ENCODE peak calls at places on chromosome 11, in six cellular contexts. E is HCT116, M is GM23338, J is HepG2, X is SK-N-SH, C is A549. V is an unnamed sample.

GRCh38 chr11:46599340-46600067 is 5.7 kb upstream of the AMBRA1 start:
- DNase-seq in E (no peak), C (no peak), X (no peak), J (no peak), M (no peak), V (no peak)

GRCh38 chr11:35619754-35620640 is 1.7 kb downstream of the FJX1 start:
- DNase-seq in E (no peak), J (peak), M (peak), C (peak), X (peak), V (no peak)

GRCh38 chr11:19345848-19346681 is 105.3 kb upstream of the E2F8 start:
- DNase-seq in X (peak), C (peak), E (no peak), J (no peak), M (peak), V (no peak)

GRCh38 chr11:47306484-47306844 is 36.5 kb downstream of the MADD start:
- DNase-seq in C (no peak), X (no peak), M (no peak), J (no peak), E (no peak), V (no peak)

GRCh38 chr11:131579932-131580387 is 209.5 kb downstream of the NTM start:
- DNase-seq in E (no peak), X (peak), M (peak), J (peak), C (peak), V (no peak)

GRCh38 chr11:69260622-69261021 is 33.3 kb upstream of the MYEOV start:
- DNase-seq in E (no peak), C (no peak), J (no peak), M (no peak), X (no peak), V (no peak)

GRCh38 chr11:72585762-72586590 is 88.2 kb downstream of the PDE2A start:
- DNase-seq in C (peak), E (peak), X (peak), J (peak), M (peak), V (no peak)

GRCh38 chr11:73752903-73753302 is 8.0 kb downstream of the RAB6A start:
- DNase-seq in J (no peak), E (no peak), M (peak), X (no peak), C (no peak), V (no peak)

GRCh38 chr11:11251394-11251970 is 101.6 kb downstream of the CSNK2A3 start:
- DNase-seq in E (no peak), J (no peak), M (no peak), C (no peak), X (no peak), V (no peak)

GRCh38 chr11:73402834-73403185 is 26.6 kb downstream of the RELT start:
- DNase-seq in C (no peak), X (no peak), E (no peak), J (no peak), M (no peak), V (no peak)

DNA sequence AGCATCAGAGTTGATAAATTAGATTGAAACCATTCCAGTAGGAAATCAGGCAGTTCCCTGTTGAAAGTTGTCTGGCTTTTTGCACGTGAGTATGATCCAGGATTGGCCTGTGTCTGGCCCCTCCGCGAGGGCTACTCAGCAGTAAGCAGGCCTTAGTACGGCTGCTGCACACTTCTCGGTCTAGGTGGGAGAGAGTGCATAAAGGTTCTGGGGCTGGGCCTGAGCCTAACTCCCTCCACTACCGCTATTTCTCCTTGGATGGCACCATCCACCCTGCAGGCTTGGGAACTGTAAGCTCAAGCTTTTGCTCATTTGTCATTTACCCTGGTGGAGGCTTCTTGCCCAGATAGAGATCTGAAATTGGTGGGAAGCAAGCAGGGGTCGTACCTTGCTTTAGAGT is 22.0 kb downstream of the TUB start:
- DNase-seq in J (no peak), C (no peak), M (no peak), E (no peak), X (no peak), V (no peak)
- TF ChIP-seq REST in J (no peak), C (no peak), M (no peak), E (no peak), X (no peak), V (no peak)

DNA sequence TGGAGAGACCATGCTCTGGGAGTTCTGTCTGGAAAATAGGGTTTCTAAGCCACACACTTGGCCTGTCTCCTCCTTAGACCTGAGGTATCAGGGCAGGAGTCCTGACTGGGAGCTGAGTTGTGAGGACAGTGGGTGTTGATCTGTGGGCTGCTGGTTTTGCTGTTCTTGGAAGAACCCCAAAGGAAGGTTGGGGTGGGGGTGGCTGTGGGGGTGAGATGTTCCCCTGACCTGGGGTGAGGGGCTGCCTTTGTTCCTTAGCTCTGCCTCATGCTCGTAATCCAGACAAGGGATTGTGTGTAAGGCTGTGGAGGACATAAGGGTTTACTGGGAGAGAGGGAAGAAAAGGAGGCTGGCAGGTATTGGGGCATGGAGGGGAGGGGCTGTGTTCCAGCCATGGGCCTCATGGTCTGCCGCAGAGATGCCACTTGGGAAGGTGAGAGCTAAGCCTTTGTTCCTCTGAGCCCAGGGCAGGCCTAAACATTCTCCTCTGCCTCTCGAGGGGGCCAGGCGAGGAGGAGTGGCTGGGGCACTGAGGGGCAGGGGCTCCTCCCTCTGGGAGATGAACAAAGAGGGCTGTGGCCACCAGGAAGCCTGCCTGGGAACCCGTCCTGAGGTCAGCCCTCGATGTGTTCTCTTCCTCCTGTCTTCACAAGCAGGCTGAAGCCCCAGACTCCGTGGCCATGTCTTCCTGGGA is 4.4 kb downstream of the OTOG start:
- DNase-seq in C (no peak), X (no peak), M (no peak), J (no peak), E (no peak), V (no peak)
- TF ChIP-seq REST in C (no peak), X (no peak), M (no peak), J (no peak), E (no peak), V (no peak)

DNA sequence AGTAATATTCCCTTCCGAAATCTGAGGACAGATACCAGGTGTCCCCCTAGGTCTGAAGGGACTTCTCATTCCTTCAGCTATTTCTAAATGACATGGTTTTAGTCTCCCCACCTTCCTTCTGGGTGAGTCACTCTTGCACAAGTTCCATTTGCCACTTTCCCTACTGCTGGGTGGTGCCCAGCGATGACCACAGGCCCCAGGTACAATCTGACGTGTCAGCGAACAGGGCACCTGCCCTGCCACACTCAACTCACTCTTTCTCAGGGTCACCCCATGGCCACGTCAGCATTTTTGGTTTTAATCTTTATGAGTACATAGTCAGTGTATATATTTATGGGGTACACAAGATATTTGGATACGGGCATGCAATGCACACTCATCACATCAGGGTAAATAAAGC is 17.2 kb downstream of the POU2AF1 start:
- DNase-seq in X (no peak), C (no peak), E (no peak), J (no peak), M (no peak), V (no peak)
- TF ChIP-seq REST in X (no peak), C (no peak), E (no peak), J (no peak), M (no peak), V (no peak)

GRCh38 chr11:17985517-17985916 is 27.3 kb downstream of the SERGEF start:
- DNase-seq in C (no peak), X (no peak), E (peak), M (no peak), J (peak), V (no peak)
- TF ChIP-seq REST in C (no peak), X (no peak), E (no peak), M (no peak), J (no peak), V (no peak)

DNA sequence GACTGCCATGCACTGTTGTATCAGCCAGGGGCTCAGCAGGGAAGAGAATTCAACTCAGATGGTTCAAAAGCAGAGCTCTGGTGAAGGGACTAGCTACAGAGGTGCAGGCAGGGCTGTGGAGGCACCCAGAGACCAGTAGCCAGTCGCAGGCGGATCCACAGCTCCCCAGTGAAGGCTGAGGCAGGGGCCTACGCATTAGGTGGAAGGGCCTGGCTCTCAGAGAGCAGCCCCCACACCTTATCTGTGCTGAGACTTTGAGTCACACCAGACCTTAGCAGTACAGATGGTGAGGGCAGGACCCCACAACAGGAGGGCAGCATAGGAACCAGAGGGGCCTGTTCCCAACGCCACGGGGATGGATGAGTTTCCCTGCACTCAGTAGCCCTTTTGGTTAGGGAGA is 189.6 kb downstream of the DSCAML1 start:
- DNase-seq in X (no peak), C (no peak), M (no peak), J (no peak), E (no peak), V (no peak)
- TF ChIP-seq REST in X (no peak), C (no peak), M (no peak), J (no peak), E (no peak), V (no peak)

DNA sequence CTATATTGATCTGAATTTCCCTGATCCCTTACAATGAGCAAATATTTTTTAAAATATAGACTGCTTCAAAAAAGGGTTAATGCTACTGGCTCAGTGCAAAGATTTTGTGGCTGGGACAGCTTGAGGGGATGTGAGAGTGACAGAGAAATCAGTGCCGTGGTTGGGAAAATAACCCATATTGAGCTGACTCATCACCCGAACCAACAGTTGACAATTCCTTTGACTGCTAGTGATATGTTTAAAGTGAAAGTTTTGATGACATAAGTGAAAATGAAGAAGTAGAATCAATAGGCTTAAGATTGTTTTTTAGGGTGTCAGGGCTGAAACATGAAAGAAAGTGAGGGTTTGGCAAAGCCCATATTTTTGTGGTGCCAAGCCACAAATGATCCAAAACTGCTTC is 257.1 kb upstream of the TENM4 start:
- DNase-seq in E (no peak), J (no peak), X (no peak), M (no peak), C (no peak), V (no peak)
- TF ChIP-seq REST in E (no peak), J (no peak), X (no peak), M (no peak), C (no peak), V (no peak)